ENCODE peak calls at places on chromosomes 3 and 15, in four cellular contexts. O is Calu3, F is heart right ventricle, L is Panc1. R is an unnamed sample.

GRCh38 chr3:70471464-70472342 is 159.3 kb upstream of the MDFIC2 start:
- DNase-seq in F (no peak), O (no peak), L (no peak), R (no peak)

GRCh38 chr15:94119215-94119815 is 112.0 kb upstream of the MCTP2 start:
- DNase-seq in O (no peak), L (no peak), F (peak), R (no peak)

GRCh38 chr15:96336643-96337353 is 6.3 kb downstream of the NR2F2 start:
- DNase-seq in F (no peak), L (no peak), O (no peak), R (no peak)

GRCh38 chr15:65087411-65087810 is 10.9 kb downstream of the KBTBD13 start:
- DNase-seq in F (no peak), L (no peak), O (no peak), R (no peak)

GRCh38 chr15:83692820-83693581 is 39.1 kb downstream of the ADAMTSL3 start:
- DNase-seq in F (no peak), L (no peak), O (no peak), R (no peak)

GRCh38 chr3:71380096-71380495 is 203.4 kb downstream of the FOXP1 start:
- DNase-seq in F (no peak), L (no peak), O (no peak), R (no peak)

GRCh38 chr3:78540485-78540884 is 1227.3 kb downstream of the ROBO1 start:
- DNase-seq in L (no peak), F (no peak), O (no peak), R (no peak)

GRCh38 chr15:88938802-88939485 is 25.8 kb upstream of the MFGE8 start:
- DNase-seq in L (no peak), F (no peak), O (no peak), R (no peak)

GRCh38 chr3:124707667-124708066 is 22.6 kb upstream of the UMPS start:
- DNase-seq in O (no peak), L (no peak), F (no peak), R (no peak)

DNA sequence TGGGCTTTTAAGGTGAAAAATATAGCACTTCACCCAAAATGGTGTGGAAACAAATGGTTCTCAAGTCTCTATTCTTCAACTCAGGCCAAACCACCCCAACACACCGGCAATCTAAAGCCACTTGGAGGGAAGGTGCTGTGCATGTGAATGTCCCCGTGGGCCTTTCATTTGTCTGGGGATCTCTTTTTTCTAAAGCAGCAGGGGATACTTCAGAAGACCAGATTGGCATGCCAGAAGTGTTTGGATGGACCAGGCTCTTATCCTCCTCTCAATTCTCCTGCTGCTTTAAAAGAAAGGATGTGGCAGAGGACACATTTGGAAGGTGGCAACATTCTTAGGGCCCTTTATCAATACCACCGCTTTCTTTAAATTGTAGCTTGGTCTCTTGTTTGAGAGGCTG is 193.1 kb downstream of the MEIS2 start:
- DNase-seq in F (no peak), O (no peak), L (no peak), R (no peak)
- TF ChIP-seq CTCF in F (no peak), O (no peak), L (no peak), R (no peak)

DNA sequence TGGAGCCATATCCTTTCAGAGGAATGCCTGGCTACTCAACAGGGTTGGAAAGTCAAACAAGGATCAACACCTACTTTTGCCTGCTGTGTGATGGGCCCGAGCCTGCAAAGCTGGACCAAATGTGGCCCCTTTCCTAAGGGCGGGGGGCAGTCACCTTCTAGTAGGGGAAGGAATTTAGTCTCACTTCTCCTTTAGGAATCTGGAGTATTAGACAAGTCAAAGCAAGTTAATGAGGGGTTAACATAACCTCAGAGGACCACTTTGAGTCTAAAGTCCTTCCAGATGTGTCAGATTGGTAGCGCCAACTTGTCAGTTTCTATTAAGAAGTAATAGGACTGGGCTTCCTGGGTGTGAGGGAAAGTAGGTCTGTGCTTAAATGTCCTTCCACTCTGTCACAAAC is 6.8 kb downstream of the EXOSC7 start:
- DNase-seq in O (no peak), L (no peak), F (no peak), R (no peak)
- TF ChIP-seq CTCF in O (no peak), L (no peak), F (no peak), R (no peak)

DNA sequence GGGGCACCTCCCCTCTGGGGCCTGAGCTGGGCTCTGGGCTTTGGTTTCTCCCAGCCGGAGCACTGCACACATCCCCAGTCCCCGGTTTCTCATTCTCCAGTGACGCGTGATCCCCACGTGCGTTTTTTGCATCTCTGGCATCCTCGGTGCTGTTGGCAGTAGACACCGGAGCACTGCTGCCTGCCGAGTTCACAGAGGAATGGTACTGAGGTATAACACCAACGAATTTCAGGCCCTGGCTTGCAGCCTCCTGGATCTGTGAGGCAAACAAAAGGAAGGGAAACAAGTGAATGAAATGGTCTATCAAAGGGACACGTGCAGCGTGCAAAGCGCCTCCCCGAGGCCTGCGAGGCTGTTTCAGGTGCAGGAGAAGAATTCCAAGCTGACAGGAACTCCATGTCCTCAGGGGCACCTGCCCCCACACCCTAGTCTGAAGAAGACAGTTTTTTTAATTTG is 112.9 kb downstream of the OXNAD1 start:
- DNase-seq in F (no peak), O (no peak), L (no peak), R (no peak)
- TF ChIP-seq CTCF in F (no peak), O (no peak), L (no peak), R (peak)

GRCh38 chr3:168532135-168532534 is 436.4 kb upstream of the GOLIM4 start:
- DNase-seq in O (no peak), L (no peak), F (no peak), R (no peak)

GRCh38 chr3:168533600-168533999 is 437.9 kb upstream of the GOLIM4 start:
- DNase-seq in F (no peak), L (no peak), O (no peak), R (no peak)

GRCh38 chr3:168539909-168540308 is 444.2 kb upstream of the GOLIM4 start:
- DNase-seq in O (no peak), F (no peak), L (no peak), R (no peak)

GRCh38 chr3:168531116-168531515 is 435.4 kb upstream of the GOLIM4 start:
- DNase-seq in L (no peak), F (no peak), O (no peak), R (no peak)

DNA sequence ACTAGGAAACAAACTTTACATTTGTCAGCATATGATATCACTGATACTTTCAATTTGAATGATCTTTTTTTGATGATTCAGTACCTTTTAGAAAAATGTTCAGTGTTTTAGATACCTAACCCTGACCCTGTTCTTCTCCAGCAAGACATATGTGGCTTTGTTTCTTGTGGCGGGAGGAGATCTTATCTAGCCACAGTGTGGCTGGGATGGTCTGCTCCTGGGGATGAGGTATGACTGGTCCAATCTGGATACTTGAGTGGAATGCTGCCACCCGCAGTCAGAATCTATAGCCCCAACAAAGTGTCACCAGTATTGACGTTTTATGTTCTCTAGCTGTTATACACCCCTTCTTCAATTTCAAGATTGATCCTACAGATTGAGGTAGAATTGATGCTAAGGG is 439.0 kb upstream of the GOLIM4 start:
- DNase-seq in F (no peak), O (no peak), L (no peak), R (no peak)
- TF ChIP-seq CTCF in F (no peak), O (no peak), L (no peak), R (no peak)

GRCh38 chr3:45078910-45079522 is 52.9 kb downstream of the CLEC3B start:
- DNase-seq in F (no peak), L (no peak), O (no peak), R (no peak)
- TF ChIP-seq CTCF in F (no peak), L (no peak), O (peak), R (no peak)

DNA sequence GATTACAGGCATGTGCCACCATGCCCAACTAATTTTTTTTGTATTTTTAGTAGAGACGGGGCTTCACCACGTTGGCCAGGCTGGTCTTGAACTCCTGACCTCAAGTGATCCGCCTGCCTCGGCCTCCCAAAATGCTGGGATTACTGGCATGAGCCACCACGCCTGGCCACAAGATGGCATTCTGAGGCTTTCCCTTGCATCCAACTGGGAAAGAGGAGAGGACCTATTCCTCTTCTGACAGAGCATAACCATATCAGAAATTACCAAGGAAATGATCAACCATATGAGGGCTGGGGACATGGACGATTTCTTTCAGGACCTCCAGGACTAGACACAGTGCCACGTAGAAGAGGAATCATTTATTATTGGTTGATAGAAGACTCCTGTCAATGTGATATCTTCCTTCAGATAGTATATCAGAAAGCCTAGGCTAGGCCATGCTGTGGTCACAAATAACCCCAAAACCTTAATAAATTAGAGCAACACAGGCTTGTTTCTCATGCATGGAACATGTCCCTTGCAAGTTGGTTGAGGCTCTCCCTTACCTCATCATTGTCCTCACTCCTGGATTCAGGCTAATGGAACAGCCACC is 372.3 kb upstream of the IL12A start:
- DNase-seq in O (peak), F (peak), L (no peak), R (no peak)
- TF ChIP-seq CTCF in O (peak), F (peak), L (peak), R (no peak)

GRCh38 chr15:29346998-29347397 is 77.4 kb upstream of the NSMCE3 start:
- DNase-seq in L (no peak), F (no peak), O (no peak), R (no peak)

GRCh38 chr15:29345549-29346525 is 76.2 kb upstream of the NSMCE3 start:
- DNase-seq in O (no peak), F (no peak), L (no peak), R (no peak)

GRCh38 chr15:29344474-29344873 is 74.9 kb upstream of the NSMCE3 start:
- DNase-seq in L (no peak), F (no peak), O (no peak), R (no peak)

GRCh38 chr15:29342201-29342600 is 72.6 kb upstream of the NSMCE3 start:
- DNase-seq in O (no peak), F (no peak), L (no peak), R (no peak)

DNA sequence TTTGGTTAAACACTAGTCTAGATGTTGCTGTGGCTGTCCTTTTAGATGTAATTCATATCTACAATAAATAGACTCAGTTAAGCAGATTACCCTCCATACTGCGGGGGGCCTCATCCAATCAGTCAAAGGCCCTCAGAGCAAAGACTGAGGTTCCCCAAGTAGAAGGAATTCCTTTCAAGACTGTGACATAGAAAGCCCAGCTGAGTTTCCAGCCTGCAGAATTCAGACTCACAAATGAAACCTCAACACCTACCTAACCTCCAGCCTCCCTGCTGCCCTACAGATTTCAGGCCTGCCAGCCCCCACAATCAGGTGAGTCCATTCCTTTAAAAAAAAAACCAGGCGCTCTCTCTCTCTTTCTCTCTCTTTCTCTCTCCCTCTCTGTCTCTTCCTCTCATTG is 73.6 kb upstream of the NSMCE3 start:
- DNase-seq in L (no peak), O (no peak), F (no peak), R (no peak)
- TF ChIP-seq CTCF in L (no peak), O (no peak), F (no peak), R (no peak)

R was measured in GM20000.